ENCODE peak calls at places on chromosomes 4 and X, in six cellular contexts. I, S, M, Q, G and V are unnamed samples.

GRCh38 chr4:5878359-5878758 is 14.5 kb downstream of the CRMP1 start:
- DNase-seq in I (no peak), S (no peak), M (no peak), Q (no peak), G (no peak), V (no peak)

GRCh38 chr4:156773648-156774357 is 197.8 kb downstream of the PDGFC start:
- DNase-seq in I (no peak), S (no peak), M (no peak), Q (no peak), G (no peak), V (no peak)

GRCh38 chr4:67158669-67159068 is 386.6 kb downstream of the CENPC start:
- DNase-seq in I (no peak), S (no peak), M (no peak), Q (no peak), G (no peak), V (no peak)

GRCh38 chr4:35525192-35525978 is 718.9 kb downstream of the ARAP2 start:
- DNase-seq in I (peak), S (no peak), M (no peak), Q (no peak), G (no peak), V (no peak)

GRCh38 chr4:10051536-10052135 is 30.3 kb upstream of the SLC2A9 start:
- DNase-seq in I (no peak), S (no peak), M (no peak), Q (no peak), G (no peak), V (peak)

GRCh38 chrX:357693-358471 is 28.8 kb downstream of the PPP2R3B start:
- DNase-seq in I (no peak), S (peak), M (no peak), Q (peak), G (no peak), V (no peak)

GRCh38 chrX:143058096-143058495 is 32.4 kb downstream of the SPANXN4 start:
- DNase-seq in I (no peak), S (no peak), M (no peak), Q (no peak), G (no peak), V (no peak)

GRCh38 chrX:115898382-115899001 is 272.1 kb upstream of the AGTR2 start:
- DNase-seq in I (no peak), S (peak), M (peak), Q (no peak), G (peak), V (no peak)

GRCh38 chrX:130047416-130047815 is 62.9 kb downstream of the ELF4 start:
- DNase-seq in I (no peak), S (no peak), M (no peak), Q (no peak), G (no peak), V (no peak)

GRCh38 chrX:149713279-149714050 is 1.6 kb downstream of the MAGEA11 start:
- DNase-seq in I (no peak), S (no peak), M (peak), Q (no peak), G (no peak), V (no peak)

GRCh38 chr4:169957785-169958184 is 68.4 kb downstream of the MFAP3L start:
- DNase-seq in I (no peak), S (no peak), M (no peak), Q (no peak), G (no peak), V (no peak)

GRCh38 chrX:56564921-56565861 is 1.8 kb downstream of the UBQLN2 start:
- DNase-seq in I (no peak), S (no peak), M (no peak), Q (no peak), G (no peak), V (no peak)

GRCh38 chrX:154735695-154736393 is 15.0 kb downstream of the GAB3 start:
- DNase-seq in I (no peak), S (no peak), M (peak), Q (no peak), G (peak), V (no peak)

GRCh38 chr4:147853706-147854105 is 121.8 kb downstream of the ARHGAP10 start:
- DNase-seq in I (no peak), S (no peak), M (no peak), Q (no peak), G (no peak), V (no peak)

GRCh38 chr4:106671711-106672110 is 303.1 kb upstream of the GIMD1 start:
- DNase-seq in I (no peak), S (no peak), M (no peak), Q (no peak), G (no peak), V (no peak)

GRCh38 chr4:18756661-18757060 is 735.1 kb upstream of the LCORL start:
- DNase-seq in I (no peak), S (no peak), M (no peak), Q (no peak), G (no peak), V (no peak)

GRCh38 chrX:39953879-39954278 is 143.9 kb downstream of the BCOR start:
- DNase-seq in I (peak), S (no peak), M (peak), Q (no peak), G (no peak), V (no peak)

GRCh38 chr4:112951362-112951962 is 98.0 kb upstream of the ANK2 start:
- DNase-seq in I (no peak), S (no peak), M (no peak), Q (no peak), G (no peak), V (no peak)

GRCh38 chr4:139933104-139933503 is 220.9 kb downstream of the MAML3 start:
- DNase-seq in I (no peak), S (no peak), M (no peak), Q (no peak), G (no peak), V (no peak)

GRCh38 chr4:150363721-150364688 is 217.9 kb upstream of the MAB21L2 start:
- DNase-seq in I (no peak), S (no peak), M (no peak), Q (no peak), G (no peak), V (no peak)

GRCh38 chrX:65516756-65517155 is 17.8 kb downstream of the LAS1L start:
- DNase-seq in I (no peak), S (no peak), M (no peak), Q (no peak), G (no peak), V (no peak)

GRCh38 chrX:131262738-131263679 is 26.1 kb downstream of the IGSF1 start:
- DNase-seq in I (peak), S (no peak), M (no peak), Q (no peak), G (no peak), V (no peak)

GRCh38 chr4:157121396-157121795 is 45.4 kb downstream of the GLRB start:
- DNase-seq in I (no peak), S (no peak), M (no peak), Q (no peak), G (no peak), V (no peak)

GRCh38 chr4:56803473-56803872 is 18.0 kb downstream of the SPINK2 start:
- DNase-seq in I (no peak), S (no peak), M (no peak), Q (no peak), G (no peak), V (no peak)

GRCh38 chrX:103779156-103779555 is 2.5 kb downstream of the PLP1 start:
- DNase-seq in I (no peak), S (no peak), M (no peak), Q (no peak), G (peak), V (no peak)

GRCh38 chr4:25350561-25350960 is 26.5 kb upstream of the ANAPC4 start:
- DNase-seq in I (no peak), S (no peak), M (no peak), Q (no peak), G (no peak), V (no peak)

GRCh38 chr4:140764785-140765392 is 8.7 kb upstream of the TBC1D9 start:
- DNase-seq in I (peak), S (no peak), M (no peak), Q (no peak), G (no peak), V (no peak)

GRCh38 chr4:156362581-156362980 is 408.9 kb upstream of the CTSO start:
- DNase-seq in I (no peak), S (no peak), M (no peak), Q (no peak), G (no peak), V (no peak)

GRCh38 chr4:42262701-42263490 is 110.4 kb upstream of the BEND4 start:
- DNase-seq in I (no peak), S (no peak), M (no peak), Q (no peak), G (no peak), V (no peak)

GRCh38 chr4:99790796-99791617 is 25.6 kb upstream of the DAPP1 start:
- DNase-seq in I (no peak), S (no peak), M (no peak), Q (no peak), G (no peak), V (no peak)

GRCh38 chrX:133776072-133776471 is 209.3 kb downstream of the GPC3 start:
- DNase-seq in I (no peak), S (peak), M (no peak), Q (no peak), G (no peak), V (no peak)

GRCh38 chr4:2065106-2065930 is 6.2 kb downstream of the NAT8L start:
- DNase-seq in I (no peak), S (no peak), M (peak), Q (no peak), G (no peak), V (no peak)

GRCh38 chr4:168720396-168720795 is 223.5 kb downstream of the PALLD start:
- DNase-seq in I (no peak), S (no peak), M (no peak), Q (no peak), G (no peak), V (no peak)